ENCODE peak calls at places on chromosomes 12 and 14, in seven cellular contexts. I is stomach, M is spleen, B is uterus, L is body of pancreas, Y is Peyer's patch, F is adrenal gland. D is an unnamed sample.

GRCh38 chr14:72998252-72998903 is 28.5 kb downstream of the ZFYVE1 start:
- DNase-seq in L (no peak), B (no peak), I (no peak), F (no peak), M (no peak), Y (no peak), D (no peak)

GRCh38 chr12:127125607-127126259 is 1141.2 kb upstream of the TMEM132C start:
- DNase-seq in F (no peak), L (no peak), B (no peak), M (no peak), I (no peak), Y (no peak), D (peak; percentile 63)

GRCh38 chr12:125889742-125890141 is 824.5 kb downstream of the AACS start:
- DNase-seq in F (no peak), B (no peak), Y (no peak), M (no peak), I (no peak), L (peak; percentile 60), D (no peak)

GRCh38 chr14:73422515-73422914 is 35.8 kb downstream of the NUMB start:
- DNase-seq in L (no peak), F (no peak), M (no peak), I (no peak), Y (no peak), B (no peak), D (no peak)

GRCh38 chr12:51759695-51760094 is 88.8 kb downstream of the FIGNL2 start:
- DNase-seq in L (no peak), M (no peak), Y (no peak), B (no peak), I (no peak), F (no peak), D (no peak)

GRCh38 chr12:32293808-32294419 is 105.4 kb upstream of the FGD4 start:
- DNase-seq in F (no peak), B (no peak), Y (no peak), I (no peak), M (no peak), L (no peak), D (no peak)

GRCh38 chr14:104584557-104584956 is 5.0 kb downstream of the C14orf180 start:
- DNase-seq in L (no peak), B (no peak), M (no peak), I (no peak), Y (no peak), F (no peak), D (no peak)

GRCh38 chr12:43434614-43435013 is 117.4 kb downstream of the ADAMTS20 start:
- DNase-seq in I (no peak), M (no peak), B (no peak), Y (no peak), F (no peak), L (no peak), D (no peak)

GRCh38 chr12:12229556-12230092 is 37.2 kb downstream of the LRP6 start:
- DNase-seq in L (no peak), I (no peak), F (no peak), Y (no peak), B (no peak), M (no peak), D (no peak)

GRCh38 chr14:102187044-102187443 is 47.3 kb downstream of the WDR20 start:
- DNase-seq in L (no peak), F (peak; percentile 63), B (no peak), I (no peak), M (no peak), Y (no peak), D (peak; percentile 63)

GRCh38 chr14:89720741-89721315 is 233.7 kb downstream of the EFCAB11 start:
- DNase-seq in L (peak; percentile 13), M (peak; percentile 90), F (peak; percentile 32), Y (peak; percentile 49), B (no peak), I (peak; percentile 35), D (no peak)

GRCh38 chr14:98834119-98834518 is 437.9 kb downstream of the BCL11B start:
- DNase-seq in B (no peak), M (no peak), Y (no peak), I (no peak), L (no peak), F (no peak), D (no peak)

GRCh38 chr12:24861751-24862575 is 86.9 kb downstream of the BCAT1 start:
- DNase-seq in Y (no peak), B (no peak), F (no peak), M (no peak), I (no peak), L (no peak), D (no peak)

GRCh38 chr14:93136009-93136408 is 20.3 kb upstream of the ITPK1 start:
- DNase-seq in B (no peak), Y (no peak), L (no peak), F (no peak), M (no peak), I (no peak), D (no peak)

GRCh38 chr14:59126714-59127436 is 61.6 kb upstream of the DAAM1 start:
- DNase-seq in L (peak; percentile 28), B (no peak), I (no peak), Y (no peak), M (no peak), F (peak; percentile 40), D (peak; percentile 14)

GRCh38 chr12:22408605-22409004 is 74.1 kb upstream of the ST8SIA1 start:
- DNase-seq in F (no peak), L (no peak), M (no peak), B (no peak), Y (no peak), I (peak; percentile 59), D (no peak)

GRCh38 chr14:67411820-67412421 is at the start of gene PLEK2:
- DNase-seq in I (peak; percentile 80), M (peak; percentile 74), F (peak; percentile 76), B (no peak), L (peak; percentile 79), Y (peak; percentile 89), D (no peak)
- TF ChIP-seq POLR2A in I (no peak), M (no peak), F (no peak), B (no peak), L (no peak), Y (peak; percentile 80), D (no peak)

DNA sequence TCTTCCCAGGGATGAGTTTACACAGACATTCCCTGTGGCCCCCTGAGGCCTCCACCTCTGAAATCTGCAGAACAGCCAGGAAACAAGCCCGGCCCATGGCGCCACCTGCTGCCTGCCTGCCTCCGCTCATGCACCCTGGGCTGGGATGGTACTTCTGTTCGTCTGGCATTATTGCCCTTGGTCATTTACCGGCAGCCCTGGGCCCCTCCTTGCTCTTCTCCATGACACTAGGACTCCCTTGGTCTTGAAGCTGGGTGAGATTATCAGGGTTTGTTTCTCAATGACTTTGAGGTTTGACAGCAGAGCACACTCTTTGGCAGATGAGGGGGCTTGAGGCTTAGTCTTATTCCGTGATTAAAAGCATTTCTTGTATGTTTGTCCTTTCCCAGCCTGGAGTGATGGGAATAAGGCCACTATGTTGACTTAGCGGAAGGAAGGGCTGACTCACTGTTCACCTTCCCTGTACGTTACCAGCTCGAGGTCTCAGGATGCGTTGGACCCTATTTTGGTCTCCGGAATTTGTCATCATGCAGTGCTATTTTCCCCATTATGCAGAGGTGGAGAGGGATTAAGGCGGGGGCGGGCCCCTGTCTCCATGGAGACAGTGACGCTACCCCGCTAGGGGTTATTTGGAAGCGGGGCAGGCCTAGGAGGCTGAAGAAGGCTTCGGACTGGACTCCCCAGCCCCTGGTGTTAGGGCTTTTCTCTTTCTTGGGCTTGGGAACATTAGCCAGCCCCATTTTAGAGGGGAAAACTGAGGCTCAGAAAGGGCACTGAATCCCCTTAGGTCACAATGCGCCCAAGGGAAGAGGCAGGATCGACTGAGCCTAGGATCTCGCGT is 709 bp upstream of the PEX5 start:
- DNase-seq in I (peak; percentile 66), M (peak; percentile 92), F (peak; percentile 84), L (peak; percentile 67), B (peak; percentile 59), Y (peak; percentile 81), D (peak; percentile 63)
- TF ChIP-seq POLR2A in I (no peak), M (no peak), F (no peak), L (no peak), B (no peak), Y (no peak), D (no peak)

GRCh38 chr12:79187032-79187431 is 322.5 kb downstream of the SYT1 start:
- DNase-seq in L (no peak), F (no peak), M (no peak), I (no peak), Y (no peak), B (no peak), D (no peak)
- TF ChIP-seq POLR2A in L (no peak), F (no peak), M (no peak), I (no peak), Y (no peak), B (no peak), D (no peak)

GRCh38 chr12:55818140-55818728 is 393 bp downstream of the ORMDL2 start:
- DNase-seq in Y (no peak), F (no peak), B (no peak), I (no peak), M (no peak), L (no peak), D (peak; percentile 40)
- TF ChIP-seq POLR2A in Y (no peak), F (no peak), B (no peak), I (no peak), M (no peak), L (no peak), D (no peak)

GRCh38 chr12:67649165-67650126 is 901 bp downstream of the DYRK2 start:
- DNase-seq in Y (peak; percentile 72), B (peak; percentile 37), M (peak; percentile 89), I (peak; percentile 43), F (peak; percentile 45), L (peak; percentile 42), D (peak; percentile 19)

GRCh38 chr12:67651380-67651695 is 2.8 kb downstream of the DYRK2 start:
- DNase-seq in F (no peak), B (no peak), Y (no peak), I (no peak), L (no peak), M (no peak), D (peak; percentile 32)

GRCh38 chr12:67648306-67649164 is at the start of gene DYRK2:
- DNase-seq in Y (peak; percentile 90), F (peak; percentile 73), L (peak; percentile 76), B (peak; percentile 79), M (peak; percentile 94), I (peak; percentile 82), D (peak; percentile 72)

GRCh38 chr12:67650127-67650495 is 1.6 kb downstream of the DYRK2 start:
- DNase-seq in M (peak; percentile 80), L (peak; percentile 40), F (no peak), I (no peak), B (peak; percentile 21), Y (peak; percentile 54), D (peak; percentile 12)

GRCh38 chr12:67650528-67651379 is 2.2 kb downstream of the DYRK2 start:
- DNase-seq in Y (peak; percentile 55), F (no peak), I (no peak), M (no peak), B (no peak), L (peak; percentile 28), D (peak; percentile 23)
- TF ChIP-seq POLR2A in Y (no peak), F (no peak), I (no peak), M (no peak), B (no peak), L (no peak), D (no peak)